ENCODE peak calls at places on chromosome 5, in five cellular contexts. H is PC-3; B is GM23338; C is activated naive CD4-positive, alpha-beta T cell treated with Interleukin-2 at 50 U/mL for 16 hours; K is stimulated activated CD8-positive, alpha-beta memory T cell treated with anti-CD3 and anti-CD28 coated beads, Interleukin-4, amount 100 ng/mL, for 24 hours. W is an unnamed sample.

GRCh38 chr5:147561435-147561834 is 51.6 kb upstream of the DPYSL3 start:
- DNase-seq in B (no peak), C (no peak), K (no peak), H (no peak), W (no peak)

GRCh38 chr5:41748631-41749030 is 121.6 kb downstream of the OXCT1 start:
- DNase-seq in K (no peak), B (no peak), H (peak), C (peak), W (no peak)

GRCh38 chr5:132283423-132284043 is 10.7 kb upstream of the SLC22A4 start:
- DNase-seq in C (no peak), B (peak), H (peak), K (no peak), W (no peak)

GRCh38 chr5:175689147-175689991 is 31.5 kb downstream of the HRH2 start:
- DNase-seq in K (no peak), H (no peak), C (no peak), B (no peak), W (no peak)

GRCh38 chr5:36724429-36725332 is 118.3 kb downstream of the SLC1A3 start:
- DNase-seq in C (peak), H (peak), B (peak), K (no peak), W (peak)

GRCh38 chr5:110043025-110043424 is 353.3 kb downstream of the MAN2A1 start:
- DNase-seq in C (no peak), B (no peak), H (no peak), K (no peak), W (no peak)

GRCh38 chr5:156595132-156595787 is 254.8 kb upstream of the PPP1R2B start:
- DNase-seq in K (no peak), C (no peak), H (no peak), B (no peak), W (peak)

GRCh38 chr5:14063117-14063516 is 80.0 kb upstream of the TRIO start:
- DNase-seq in H (no peak), K (no peak), C (no peak), B (no peak), W (no peak)

GRCh38 chr5:34022131-34022705 is 14.4 kb upstream of the AMACR start:
- DNase-seq in B (no peak), H (peak), K (no peak), C (peak), W (peak)

GRCh38 chr5:56269216-56269927 is 36.2 kb upstream of the ANKRD55 start:
- DNase-seq in K (no peak), B (peak), C (no peak), H (peak), W (peak)

GRCh38 chr5:157917909-157918809 is 59.2 kb upstream of the CLINT1 start:
- DNase-seq in B (peak), H (peak), K (peak), C (peak), W (peak)

GRCh38 chr5:100772548-100772947 is 130.5 kb downstream of the ST8SIA4 start:
- DNase-seq in B (peak), H (no peak), K (no peak), C (no peak), W (peak)

GRCh38 chr5:157348049-157348400 is 82.1 kb downstream of the CYFIP2 start:
- DNase-seq in H (peak), C (no peak), K (no peak), B (no peak), W (no peak)

GRCh38 chr5:139635606-139636206 is 12.4 kb upstream of the CXXC5 start:
- DNase-seq in C (no peak), H (peak), K (no peak), B (peak), W (peak)

GRCh38 chr5:97842687-97843086 is 659.6 kb upstream of the RIOK2 start:
- DNase-seq in K (no peak), C (no peak), H (no peak), B (no peak), W (no peak)

GRCh38 chr5:132426525-132427138 is 57.1 kb downstream of the SLC22A5 start:
- DNase-seq in H (peak), K (peak), C (peak), B (peak), W (peak)

GRCh38 chr5:150058480-150059126 is 27.8 kb downstream of the CSF1R start:
- DNase-seq in H (peak), K (no peak), B (no peak), C (no peak), W (no peak)

GRCh38 chr5:132269635-132270344 is 12.3 kb downstream of the PDLIM4 start:
- DNase-seq in K (no peak), H (no peak), C (no peak), B (no peak), W (no peak)

GRCh38 chr5:103908327-103909099 is 345.9 kb upstream of the NUDT12 start:
- DNase-seq in K (no peak), C (no peak), H (no peak), B (no peak), W (peak)

GRCh38 chr5:172055996-172056395 is 49.6 kb upstream of the FBXW11 start:
- DNase-seq in C (no peak), B (no peak), K (no peak), H (no peak), W (no peak)

GRCh38 chr5:168851902-168852321 is 272.7 kb upstream of the PANK3 start:
- DNase-seq in B (no peak), K (peak), C (no peak), H (peak), W (peak)

GRCh38 chr5:125301704-125302103 is 555.3 kb upstream of the ZNF608 start:
- DNase-seq in C (no peak), K (no peak), B (no peak), H (no peak), W (no peak)

GRCh38 chr5:126054593-126055347 is 368.4 kb upstream of the GRAMD2B start:
- DNase-seq in K (no peak), C (no peak), H (no peak), B (peak), W (peak)

GRCh38 chr5:177372534-177372896 is 11.7 kb upstream of the SLC34A1 start:
- DNase-seq in C (no peak), H (no peak), K (no peak), B (no peak), W (no peak)

GRCh38 chr5:56918054-56918453 is 8.7 kb downstream of the SETD9 start:
- DNase-seq in C (no peak), B (peak), H (no peak), K (no peak), W (peak)

GRCh38 chr5:170338933-170339779 is 41.6 kb upstream of the LCP2 start:
- DNase-seq in C (peak), B (peak), H (no peak), K (peak), W (peak)